ENCODE peak calls at places on chromosomes 5 and 9, in ten cellular contexts. J is SK-N-SH, T is transverse colon, B is H1, P is suprapubic skin, F is K562, C is upper lobe of left lung, O is stomach, E is GM12878, W is esophagus muscularis mucosa. N is an unnamed sample.

GRCh38 chr9:127711831-127712274 is 3.6 kb downstream of the PTRH1 start:
- DNase-seq in J (no peak), T (no peak), B (no peak), P (no peak), F (no peak), C (no peak), O (no peak), E (no peak), W (no peak), N (no peak)

GRCh38 chr9:35816708-35817107 is 1.9 kb upstream of the HINT2 start:
- DNase-seq in J (peak), T (no peak), B (no peak), P (no peak), F (peak), C (no peak), O (no peak), E (no peak), W (no peak), N (no peak)

GRCh38 chr5:12566441-12566840 is 662.2 kb upstream of the CTNND2 start:
- DNase-seq in J (no peak), T (no peak), B (no peak), P (no peak), F (no peak), C (no peak), O (no peak), E (no peak), W (no peak), N (no peak)

GRCh38 chr5:61051267-61051666 is 106.3 kb downstream of the NDUFAF2 start:
- DNase-seq in J (no peak), T (no peak), B (no peak), P (no peak), F (no peak), C (no peak), O (no peak), E (no peak), W (no peak), N (no peak)

GRCh38 chr5:179768326-179769085 is 25.3 kb upstream of the LTC4S start:
- DNase-seq in J (peak), T (no peak), B (no peak), P (no peak), F (no peak), C (no peak), O (no peak), E (no peak), W (no peak), N (no peak)

GRCh38 chr5:124433170-124433569 is 313.3 kb downstream of the ZNF608 start:
- DNase-seq in J (no peak), T (no peak), B (no peak), P (no peak), F (no peak), C (no peak), O (no peak), E (no peak), W (no peak), N (no peak)

GRCh38 chr5:124519396-124519795 is 227.0 kb downstream of the ZNF608 start:
- DNase-seq in J (no peak), T (no peak), B (no peak), P (no peak), F (no peak), C (no peak), O (no peak), E (peak), W (no peak), N (no peak)

GRCh38 chr5:56386046-56386445 is 152.9 kb upstream of the ANKRD55 start:
- DNase-seq in J (no peak), T (no peak), B (no peak), P (no peak), F (no peak), C (no peak), O (no peak), E (no peak), W (no peak), N (no peak)

GRCh38 chr5:67066815-67067214 is 129.8 kb downstream of the CD180 start:
- DNase-seq in J (no peak), T (no peak), B (no peak), P (no peak), F (no peak), C (no peak), O (no peak), E (no peak), W (no peak), N (no peak)

GRCh38 chr5:156328766-156329165 is 1.8 kb downstream of the SGCD start:
- DNase-seq in J (no peak), T (no peak), B (no peak), P (no peak), F (no peak), C (no peak), O (no peak), E (no peak), W (no peak), N (no peak)

GRCh38 chr9:136264803-136265405 is 19.3 kb upstream of the QSOX2 start:
- DNase-seq in J (no peak), T (no peak), B (no peak), P (no peak), F (no peak), C (no peak), O (no peak), E (no peak), W (no peak), N (no peak)

GRCh38 chr5:111147502-111147901 is 55.4 kb downstream of the WDR36 start:
- DNase-seq in J (no peak), T (no peak), B (no peak), P (no peak), F (no peak), C (no peak), O (no peak), E (no peak), W (no peak), N (no peak)

GRCh38 chr5:91070761-91071429 is 312.2 kb downstream of the ARRDC3 start:
- DNase-seq in J (no peak), T (no peak), B (no peak), P (no peak), F (no peak), C (no peak), O (no peak), E (no peak), W (no peak), N (no peak)

GRCh38 chr9:76732341-76732958 is 31.8 kb upstream of the PCA3 start:
- DNase-seq in J (no peak), T (no peak), B (no peak), P (no peak), F (no peak), C (no peak), O (no peak), E (no peak), W (peak), N (no peak)

GRCh38 chr5:75512383-75513074 is 838 bp downstream of the POLK start:
- DNase-seq in J (no peak), T (no peak), B (no peak), P (no peak), F (no peak), C (no peak), O (no peak), E (no peak), W (no peak), N (no peak)

GRCh38 chr5:33313150-33313549 is 127.6 kb upstream of the TARS1 start:
- DNase-seq in J (no peak), T (peak), B (no peak), P (no peak), F (peak), C (no peak), O (no peak), E (no peak), W (no peak), N (no peak)

GRCh38 chr9:110623462-110624025 is 44.0 kb upstream of the SVEP1 start:
- DNase-seq in J (peak), T (peak), B (no peak), P (no peak), F (peak), C (no peak), O (peak), E (peak), W (no peak), N (no peak)

GRCh38 chr9:130857864-130858730 is 23.0 kb downstream of the ABL1 start:
- DNase-seq in J (no peak), T (peak), B (no peak), P (peak), F (peak), C (no peak), O (no peak), E (no peak), W (no peak), N (peak)

GRCh38 chr5:31251032-31251431 is 57.5 kb downstream of the CDH6 start:
- DNase-seq in J (no peak), T (no peak), B (no peak), P (no peak), F (no peak), C (no peak), O (no peak), E (no peak), W (no peak), N (no peak)

GRCh38 chr5:102539598-102539997 is 40.8 kb upstream of the SLCO6A1 start:
- DNase-seq in J (no peak), T (no peak), B (no peak), P (no peak), F (no peak), C (no peak), O (no peak), E (no peak), W (no peak), N (no peak)

GRCh38 chr9:36134761-36135505 is 1.6 kb upstream of the GLIPR2 start:
- DNase-seq in J (no peak), T (no peak), B (peak), P (peak), F (no peak), C (no peak), O (no peak), E (no peak), W (no peak), N (no peak)

GRCh38 chr5:102958481-102959011 is 161.4 kb downstream of the GIN1 start:
- DNase-seq in J (no peak), T (no peak), B (no peak), P (no peak), F (no peak), C (no peak), O (no peak), E (no peak), W (no peak), N (no peak)

GRCh38 chr5:145859897-145860296 is 12.9 kb downstream of the GRXCR2 start:
- DNase-seq in J (no peak), T (no peak), B (no peak), P (no peak), F (peak), C (no peak), O (no peak), E (no peak), W (no peak), N (no peak)

GRCh38 chr9:14343948-14344547 is 30.1 kb upstream of the NFIB start:
- DNase-seq in J (peak), T (no peak), B (no peak), P (no peak), F (no peak), C (no peak), O (no peak), E (no peak), W (no peak), N (no peak)

GRCh38 chr5:57298985-57299491 is 125.2 kb downstream of the GPBP1 start:
- DNase-seq in J (peak), T (peak), B (no peak), P (no peak), F (peak), C (no peak), O (no peak), E (peak), W (peak), N (no peak)

GRCh38 chr5:131745155-131745554 is 51.7 kb downstream of the FNIP1 start:
- DNase-seq in J (no peak), T (no peak), B (no peak), P (no peak), F (no peak), C (no peak), O (no peak), E (no peak), W (no peak), N (no peak)
- TF ChIP-seq POLR2AphosphoS5 in J (no peak), T (no peak), B (no peak), P (no peak), F (no peak), C (no peak), O (no peak), E (no peak), W (no peak), N (no peak)

DNA sequence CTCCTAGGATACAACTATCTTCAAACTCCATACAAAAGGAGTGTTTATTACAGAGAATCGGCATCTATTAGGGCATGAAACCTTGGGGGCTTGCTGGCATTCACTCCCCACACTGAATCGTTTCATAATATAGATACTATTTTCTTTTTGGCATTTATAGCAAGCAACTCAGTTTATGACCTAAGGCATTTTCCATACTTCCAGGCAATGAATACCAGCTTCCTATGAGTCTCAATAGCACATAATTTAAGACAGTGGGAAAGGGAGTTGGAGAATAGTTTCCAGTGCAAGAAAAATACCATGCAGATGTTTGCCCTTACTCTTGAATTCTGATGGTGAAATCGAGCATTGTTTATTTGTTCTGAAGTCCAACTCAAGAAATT is 175.8 kb upstream of the KLF9 start:
- DNase-seq in J (no peak), T (no peak), B (no peak), P (no peak), F (no peak), C (no peak), O (no peak), E (no peak), W (no peak), N (no peak)
- TF ChIP-seq EP300 in J (no peak), T (no peak), B (no peak), P (no peak), F (no peak), C (no peak), O (no peak), E (no peak), W (no peak), N (no peak)

DNA sequence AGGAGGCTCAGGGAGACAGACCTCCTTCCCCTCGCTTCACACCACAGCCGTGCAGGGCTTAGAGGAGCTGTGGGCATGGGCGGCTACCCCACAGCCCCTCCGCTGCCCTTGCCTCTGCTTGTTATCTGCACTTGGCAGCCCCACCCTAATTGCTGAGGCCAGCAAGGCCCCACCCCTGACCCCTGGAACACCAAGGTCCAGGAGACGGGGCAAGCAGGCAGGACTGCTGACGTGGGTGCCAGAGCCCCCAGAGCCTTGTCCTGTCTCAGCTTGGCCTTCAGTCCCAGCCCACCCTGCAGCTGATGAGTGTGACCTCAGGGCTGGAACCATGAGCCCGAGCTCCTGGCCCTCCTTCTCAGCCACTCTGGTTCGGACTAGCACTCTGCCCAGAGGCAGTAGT is 29.1 kb upstream of the NEURL1B start:
- DNase-seq in J (no peak), T (no peak), B (no peak), P (no peak), F (no peak), C (no peak), O (no peak), E (no peak), W (no peak), N (no peak)
- H3K4me3 ChIP-seq in J (no peak), T (no peak), B (no peak), P (no peak), F (no peak), C (no peak), O (no peak), E (no peak), W (no peak), N (no peak)

GRCh38 chr5:157857821-157858526 is 971 bp downstream of the CLINT1 start:
- DNase-seq in J (no peak), T (no peak), B (no peak), P (no peak), F (no peak), C (no peak), O (no peak), E (no peak), W (peak), N (no peak)

GRCh38 chr5:157855404-157855994 is 3.4 kb downstream of the CLINT1 start:
- DNase-seq in J (peak), T (peak), B (peak), P (no peak), F (peak), C (peak), O (peak), E (no peak), W (no peak), N (peak)

GRCh38 chr5:157859227-157859575 is 256 bp upstream of the CLINT1 start:
- DNase-seq in J (no peak), T (no peak), B (no peak), P (no peak), F (no peak), C (no peak), O (no peak), E (no peak), W (no peak), N (no peak)

GRCh38 chr5:157860898-157861894 is 2.3 kb upstream of the CLINT1 start:
- DNase-seq in J (no peak), T (peak), B (no peak), P (no peak), F (no peak), C (no peak), O (no peak), E (peak), W (no peak), N (no peak)

GRCh38 chr5:157858527-157859226 is at the start of gene CLINT1:
- DNase-seq in J (peak), T (peak), B (peak), P (peak), F (peak), C (peak), O (peak), E (no peak), W (peak), N (peak)
- TF ChIP-seq POLR2AphosphoS5 in J (peak), T (peak), B (peak), P (peak), F (peak), C (peak), O (peak), E (peak), W (peak), N (peak)

DNA sequence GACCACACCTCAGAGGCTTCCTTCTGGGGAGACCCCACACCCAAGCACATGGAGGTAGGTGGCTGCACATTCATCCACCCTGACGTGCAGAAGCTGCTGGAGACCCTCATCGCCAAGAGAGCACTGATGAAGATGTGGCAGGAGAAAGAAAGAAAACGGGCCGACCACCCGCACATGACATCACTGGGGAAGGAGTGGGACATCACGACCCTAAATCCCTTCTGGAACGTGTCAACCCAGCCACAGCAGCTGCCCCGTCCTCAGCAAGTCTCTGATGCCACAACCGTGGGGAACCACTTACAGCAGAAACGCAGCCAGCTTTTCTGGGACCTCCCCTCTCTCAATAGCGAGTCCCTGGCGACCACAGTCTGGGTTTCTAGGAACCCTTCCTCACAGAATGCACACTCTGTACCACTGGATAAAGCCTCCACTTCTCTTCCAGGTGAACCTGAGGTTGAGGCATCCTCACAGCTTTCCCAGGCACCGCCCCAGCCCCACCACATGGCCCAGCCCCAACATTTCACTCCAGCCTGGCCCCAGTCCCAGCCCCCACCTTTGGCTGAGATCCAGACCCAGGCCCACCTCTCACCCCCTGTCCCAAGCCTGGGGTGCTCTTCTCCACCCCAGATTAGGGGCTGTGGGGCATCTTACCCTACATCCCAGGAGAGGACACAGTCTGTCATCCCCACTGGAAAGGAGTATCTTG is 3.0 kb downstream of the SPATA31E1 start:
- DNase-seq in J (no peak), T (no peak), B (no peak), P (no peak), F (no peak), C (no peak), O (no peak), E (no peak), W (peak), N (no peak)
- TF ChIP-seq EP300 in J (no peak), T (no peak), B (no peak), P (no peak), F (no peak), C (no peak), O (no peak), E (no peak), W (no peak), N (no peak)

DNA sequence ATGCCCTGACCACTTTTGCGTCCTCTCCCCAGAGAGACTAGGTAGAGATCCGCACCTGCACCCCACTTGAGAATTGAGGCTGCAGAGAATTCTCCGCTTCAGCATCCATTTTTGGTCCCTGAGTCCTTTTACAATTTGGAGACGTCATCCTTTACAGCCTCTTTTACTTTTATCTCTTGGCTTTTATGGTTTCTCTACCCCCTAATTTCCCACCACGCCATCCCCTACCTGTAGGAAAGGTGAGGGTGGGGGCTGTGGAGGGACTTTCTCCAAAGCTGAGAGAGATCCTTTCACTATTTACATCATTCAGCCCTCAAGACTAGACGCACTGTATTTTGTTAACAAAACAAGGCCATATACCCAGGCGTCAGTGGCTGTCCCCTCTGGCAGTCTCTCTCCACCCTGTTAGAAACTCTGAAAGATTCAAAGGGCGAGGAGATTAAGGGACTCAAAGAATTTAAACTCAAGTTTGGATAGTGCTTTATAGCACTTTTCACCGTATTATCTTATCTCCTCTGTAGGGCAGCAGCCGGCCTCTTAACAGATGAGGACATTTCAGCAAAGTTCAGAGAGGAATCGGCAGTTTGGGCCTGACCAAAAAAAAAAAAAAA is 1.7 kb downstream of the MSX2 start:
- DNase-seq in J (no peak), T (no peak), B (no peak), P (no peak), F (no peak), C (no peak), O (no peak), E (no peak), W (no peak), N (peak)
- H3K4me3 ChIP-seq in J (peak), T (no peak), B (no peak), P (peak), F (no peak), C (no peak), O (peak), E (no peak), W (peak), N (no peak)

DNA sequence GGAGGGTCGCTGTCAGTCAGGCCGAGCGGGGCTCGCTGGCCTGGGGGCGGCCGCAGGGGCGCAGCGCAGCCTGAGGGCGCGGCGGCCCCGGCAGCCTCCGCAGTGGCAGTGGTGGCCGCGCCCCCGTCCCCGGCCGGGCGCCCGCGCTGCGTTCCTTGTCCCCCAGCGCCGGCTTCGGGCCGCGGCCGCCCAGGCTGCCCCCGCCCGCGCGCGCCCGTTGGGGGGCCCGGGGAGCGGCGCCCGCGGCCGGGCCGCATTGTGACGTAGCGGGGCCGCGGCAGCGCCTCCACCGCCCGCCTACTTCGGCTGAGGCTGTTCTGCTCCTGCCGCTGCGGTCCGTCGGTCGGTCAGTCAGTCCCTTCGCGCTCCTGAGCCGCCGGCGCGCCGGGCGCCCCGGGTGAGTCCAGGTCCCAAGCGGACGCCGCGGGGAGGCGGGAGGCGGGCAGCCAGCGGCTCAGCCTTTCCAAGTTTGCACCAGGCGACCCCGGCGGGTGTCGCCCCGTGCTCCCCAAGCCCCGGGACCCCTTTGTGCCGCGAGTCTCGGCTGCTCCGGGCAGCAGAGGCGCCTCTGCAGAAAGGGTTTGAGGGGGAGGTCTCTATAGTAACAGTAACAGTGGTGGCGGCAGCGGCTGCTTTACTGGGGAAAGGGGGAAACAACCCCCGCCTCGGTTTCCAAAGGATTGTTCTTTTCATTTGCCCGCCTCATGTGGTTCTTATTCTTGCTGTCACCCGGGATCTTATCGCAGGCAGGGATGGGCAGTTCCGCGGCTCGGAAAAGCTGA is at the start of gene SNCAIP:
- DNase-seq in J (peak), T (peak), B (no peak), P (no peak), F (peak), C (peak), O (peak), E (no peak), W (no peak), N (peak)
- TF ChIP-seq POLR2AphosphoS5 in J (no peak), T (no peak), B (no peak), P (no peak), F (no peak), C (no peak), O (no peak), E (no peak), W (no peak), N (no peak)

GRCh38 chr5:147208134-147208533 is 26.7 kb upstream of the STK32A start:
- DNase-seq in J (no peak), T (no peak), B (no peak), P (no peak), F (no peak), C (no peak), O (no peak), E (no peak), W (no peak), N (no peak)
- TF ChIP-seq EP300 in J (no peak), T (no peak), B (no peak), P (no peak), F (no peak), C (no peak), O (no peak), E (no peak), W (no peak), N (no peak)